ENCODE peak calls at places on chromosomes 12 and 14, in eight cellular contexts. C is amniotic epithelial cell, R is GM03348, H is RPMI7951, B is aorta, A is smooth muscle cell of the brain vasculature, T is colonic mucosa, X is epithelial cell of proximal tubule. V is an unnamed sample.

GRCh38 chr14:64800000-64800399 is 79.7 kb downstream of the SPTB start:
- DNase-seq in C (peak), R (peak), H (peak), B (no peak), A (no peak), T (peak), X (no peak), V (peak)

GRCh38 chr12:63845726-63846125 is 1.2 kb downstream of the SRGAP1 start:
- DNase-seq in C (peak), R (peak), H (peak), B (no peak), A (no peak), T (peak), X (no peak), V (no peak)

GRCh38 chr12:120229071-120229582 is 28.2 kb upstream of the RPLP0 start:
- DNase-seq in C (peak), R (no peak), H (no peak), B (no peak), A (no peak), T (peak), X (no peak), V (no peak)

GRCh38 chr14:76763362-76764041 is 2.2 kb downstream of the VASH1 start:
- DNase-seq in C (peak), R (no peak), H (no peak), B (peak), A (no peak), T (no peak), X (no peak), V (no peak)

GRCh38 chr12:11725616-11726015 is 76.1 kb downstream of the ETV6 start:
- DNase-seq in C (no peak), R (no peak), H (no peak), B (no peak), A (no peak), T (no peak), X (no peak), V (no peak)

GRCh38 chr12:107525719-107526554 is 159.7 kb upstream of the PWP1 start:
- DNase-seq in C (no peak), R (no peak), H (no peak), B (no peak), A (no peak), T (no peak), X (no peak), V (no peak)

GRCh38 chr14:34063470-34064164 is 112.7 kb upstream of the EGLN3 start:
- DNase-seq in C (no peak), R (no peak), H (no peak), B (no peak), A (no peak), T (no peak), X (no peak), V (no peak)

GRCh38 chr12:6925239-6925542 is 2.6 kb upstream of the ATN1 start:
- DNase-seq in C (no peak), R (no peak), H (no peak), B (no peak), A (no peak), T (no peak), X (no peak), V (no peak)

GRCh38 chr12:14148489-14149240 is 167.3 kb upstream of the GRIN2B start:
- DNase-seq in C (no peak), R (no peak), H (no peak), B (no peak), A (no peak), T (no peak), X (no peak), V (no peak)

GRCh38 chr12:113392988-113393579 is 10.6 kb downstream of the SDS start:
- DNase-seq in C (peak), R (no peak), H (no peak), B (no peak), A (no peak), T (peak), X (no peak), V (peak)

GRCh38 chr12:105226219-105226618 is 9.8 kb downstream of the APPL2 start:
- DNase-seq in C (peak), R (peak), H (peak), B (peak), A (peak), T (peak), X (no peak), V (peak)

GRCh38 chr12:109793826-109794501 is 39.2 kb downstream of the TRPV4 start:
- DNase-seq in C (no peak), R (no peak), H (no peak), B (no peak), A (no peak), T (no peak), X (no peak), V (no peak)

GRCh38 chr12:2959194-2959507 is at the start of gene TEAD4:
- DNase-seq in C (peak), R (peak), H (peak), B (peak), A (no peak), T (peak), X (no peak), V (peak)

GRCh38 chr12:120130011-120130410 is 13.5 kb upstream of the RAB35 start:
- DNase-seq in C (no peak), R (no peak), H (no peak), B (no peak), A (no peak), T (no peak), X (no peak), V (no peak)

GRCh38 chr12:68919581-68920239 is 13.3 kb downstream of the CPM start:
- DNase-seq in C (no peak), R (no peak), H (no peak), B (no peak), A (no peak), T (no peak), X (no peak), V (no peak)

GRCh38 chr14:32939254-32940065 is 781 bp downstream of the NPAS3 start:
- DNase-seq in C (peak), R (peak), H (peak), B (peak), A (peak), T (peak), X (no peak), V (peak)

GRCh38 chr12:100942984-100943749 is 148.6 kb downstream of the ANO4 start:
- DNase-seq in C (no peak), R (no peak), H (no peak), B (no peak), A (no peak), T (no peak), X (no peak), V (no peak)

GRCh38 chr12:94872671-94873367 is 130.7 kb downstream of the NDUFA12 start:
- DNase-seq in C (no peak), R (no peak), H (no peak), B (no peak), A (no peak), T (no peak), X (no peak), V (no peak)

GRCh38 chr14:32006267-32007110 is 70.6 kb upstream of the ARHGAP5 start:
- DNase-seq in C (peak), R (no peak), H (peak), B (no peak), A (no peak), T (no peak), X (peak), V (no peak)

GRCh38 chr14:35687335-35687939 is 121.7 kb downstream of the RALGAPA1 start:
- DNase-seq in C (peak), R (peak), H (peak), B (no peak), A (peak), T (peak), X (no peak), V (peak)

GRCh38 chr14:85565862-85566296 is 35.9 kb downstream of the FLRT2 start:
- DNase-seq in C (peak), R (no peak), H (peak), B (no peak), A (no peak), T (no peak), X (peak), V (peak)

GRCh38 chr12:130101370-130101769 is 60.9 kb upstream of the FZD10 start:
- DNase-seq in C (no peak), R (no peak), H (no peak), B (no peak), A (no peak), T (no peak), X (no peak), V (no peak)

V was measured in foreskin melanocyte.